ENCODE peak calls at places on chromosomes 6 and 20, in five cellular contexts. C is AG04449, X is HL-60, J is brain microvascular endothelial cell, M is Peyer's patch. W is an unnamed sample.

GRCh38 chr6:158322724-158323560 is 10.7 kb downstream of the TULP4 start:
- DNase-seq in C (no peak), X (no peak), J (no peak), M (no peak), W (peak; percentile 70)

GRCh38 chr6:167157867-167158266 is at the start of gene GPR31:
- DNase-seq in C (no peak), X (no peak), J (no peak), M (no peak), W (no peak)

GRCh38 chr20:62117658-62118057 is 4.6 kb upstream of the LSM14B start:
- DNase-seq in C (no peak), X (no peak), J (no peak), M (peak; percentile 87), W (no peak)

GRCh38 chr20:52313335-52313963 is 121.9 kb upstream of the ZFP64 start:
- DNase-seq in C (no peak), X (no peak), J (peak; percentile 3), M (no peak), W (no peak)

GRCh38 chr6:90304308-90304707 is 7.7 kb upstream of the BACH2 start:
- DNase-seq in C (no peak), X (no peak), J (no peak), M (peak; percentile 77), W (peak; percentile 41)

GRCh38 chr20:62050166-62051120 is 15.2 kb downstream of the TAF4 start:
- DNase-seq in C (no peak), X (no peak), J (no peak), M (no peak), W (no peak)

GRCh38 chr6:121826156-121826810 is 390.8 kb downstream of the GJA1 start:
- DNase-seq in C (peak; percentile 51), X (no peak), J (peak; percentile 92), M (no peak), W (no peak)

GRCh38 chr6:56851104-56851503 is 103.8 kb upstream of the BEND6 start:
- DNase-seq in C (no peak), X (no peak), J (peak; percentile 33), M (no peak), W (peak; percentile 40)

GRCh38 chr6:12851123-12851695 is 134.6 kb downstream of the PHACTR1 start:
- DNase-seq in C (no peak), X (no peak), J (no peak), M (no peak), W (no peak)

DNA sequence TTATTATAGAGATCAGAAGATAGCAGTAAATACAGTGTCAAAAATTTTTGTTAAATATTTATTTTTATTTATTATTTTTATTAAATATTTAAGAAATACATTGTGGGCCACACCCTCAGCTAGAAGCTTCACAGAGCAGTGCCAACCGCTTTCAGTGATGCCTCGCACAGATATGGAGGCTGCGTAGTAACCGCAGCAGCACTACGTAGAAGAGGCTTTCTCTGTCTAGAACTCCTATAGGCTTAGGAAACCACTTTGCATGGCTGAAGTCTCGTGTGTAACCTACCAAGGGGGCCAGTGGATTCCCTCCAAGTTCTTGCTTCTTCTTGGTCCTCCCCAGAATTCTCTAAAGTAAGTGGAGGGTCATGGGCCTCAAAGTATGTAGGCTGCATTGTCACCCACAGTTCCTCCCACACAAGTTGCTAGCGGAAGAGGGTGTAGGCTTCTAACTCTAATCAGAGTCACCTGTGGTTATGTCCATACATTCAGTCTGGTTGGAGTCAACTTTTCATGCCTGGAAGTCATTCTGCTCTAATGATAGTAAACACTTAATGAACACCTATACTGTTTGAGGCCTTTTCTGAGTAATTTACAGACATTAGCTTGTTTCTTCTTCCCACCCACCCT is 285.6 kb downstream of the CDKAL1 start:
- DNase-seq in C (no peak), X (no peak), J (no peak), M (no peak), W (no peak)
- TF ChIP-seq CTCF in C (no peak), X (no peak), J (no peak), M (no peak), W (no peak)

GRCh38 chr6:27605401-27606342 is 132.8 kb upstream of the ZNF184 start:
- DNase-seq in C (no peak), X (no peak), J (peak; percentile 92), M (no peak), W (peak; percentile 84)
- H3K4me3 ChIP-seq in C (peak overlapping the region; percentile 46), X (no peak overlapping the region), J (peak overlapping the region; percentile 53), M (no peak overlapping the region), W (peak overlapping the region; percentile 59)

GRCh38 chr6:53348436-53349208 is at the start of gene ELOVL5:
- DNase-seq in C (peak; percentile 93), X (peak; percentile 96), J (peak; percentile 100), M (peak; percentile 99), W (peak; percentile 96)
- TF ChIP-seq CTCF in C (no peak), X (no peak), J (no peak), M (no peak), W (no peak)

DNA sequence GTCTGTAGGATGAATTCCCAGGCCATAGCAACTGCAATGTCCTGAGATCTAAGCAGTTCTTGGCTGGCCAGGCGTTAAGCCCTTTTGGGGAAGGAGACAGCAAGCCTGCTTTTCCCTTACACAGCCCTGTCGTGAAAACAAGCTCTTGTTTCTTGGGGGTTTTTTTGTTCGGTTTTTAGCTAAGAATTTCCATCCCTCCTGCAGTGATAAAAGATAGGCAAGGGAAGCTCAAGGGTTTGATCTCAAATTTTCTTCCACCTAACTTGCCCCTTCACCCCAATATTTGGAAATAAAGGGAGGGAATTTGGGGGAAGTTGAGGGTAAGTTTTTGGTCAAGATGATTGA is 1.5 kb downstream of the TNFRSF21 start:
- DNase-seq in C (no peak), X (no peak), J (no peak), M (no peak), W (no peak)
- H3K4me3 ChIP-seq in C (peak overlapping the region; percentile 75), X (peak overlapping the region; percentile 74), J (peak overlapping the region; percentile 76), M (peak overlapping the region; percentile 46), W (no peak overlapping the region)

DNA sequence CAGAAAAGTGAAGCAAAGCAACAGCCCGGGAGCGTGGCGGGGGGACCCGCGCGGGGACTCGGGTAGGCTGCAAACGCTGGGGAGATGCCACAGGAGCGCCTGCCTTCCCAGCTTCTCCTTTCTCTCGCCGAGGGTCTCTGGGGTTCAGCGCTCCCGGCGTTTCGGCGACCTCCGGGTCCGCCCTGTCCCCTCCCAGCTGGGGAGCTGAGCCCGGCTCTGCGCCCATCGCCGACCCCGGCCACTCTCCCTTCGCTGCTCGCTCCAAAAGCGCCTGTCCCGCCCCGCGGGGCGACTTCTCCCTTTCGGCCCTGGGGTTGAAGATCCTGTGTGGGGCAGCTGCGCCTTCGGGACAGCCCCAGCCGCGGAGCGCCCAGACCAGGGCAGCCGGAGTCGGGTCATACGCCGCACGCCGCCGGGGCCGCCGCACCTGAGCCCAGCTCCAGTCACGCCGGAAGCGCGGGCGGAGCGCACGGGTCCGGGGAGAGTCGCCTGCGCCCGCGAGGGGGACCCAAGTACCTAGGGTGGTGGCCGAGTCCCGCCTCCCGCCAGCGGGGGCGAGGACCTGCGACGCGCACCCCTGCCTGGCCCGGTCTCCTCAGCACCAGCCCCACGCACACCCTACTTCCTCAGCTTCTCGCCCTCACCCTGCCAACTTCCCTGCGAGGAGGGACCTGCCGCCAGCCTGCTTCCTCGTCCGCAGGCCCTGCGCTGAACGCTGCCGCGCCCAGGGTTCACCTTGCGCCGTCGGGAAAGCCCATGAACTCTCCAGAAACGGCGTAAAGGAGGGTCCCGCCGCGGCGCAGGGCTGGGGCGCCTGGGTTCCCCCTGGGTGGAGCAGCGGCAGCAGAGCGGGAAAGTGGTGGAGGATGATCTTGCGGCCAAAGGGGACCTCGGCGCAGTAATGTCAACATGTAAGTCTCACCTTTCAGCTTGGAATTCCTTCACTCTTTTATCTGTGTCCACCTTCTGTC is at the start of gene ADGRG6:
- DNase-seq in C (no peak), X (peak; percentile 65), J (no peak), M (peak; percentile 65), W (peak; percentile 67)
- TF ChIP-seq CTCF in C (peak; percentile 3), X (no peak), J (no peak), M (no peak), W (no peak)

W was measured in GM12865.